ENCODE peak calls at places on chromosomes 1 and 21, in four cellular contexts. One of them, this sample, is unnamed.

GRCh38 chr1:208475449-208475848 is 231.3 kb upstream of the PLXNA2 start:
- DNase-seq in GM12878: no peak
- DNase-seq in K562: no peak
- DNase-seq in HepG2: no peak
- DNase-seq in this sample: no peak

GRCh38 chr1:22048351-22049192 is 3.9 kb upstream of the CDC42 start:
- DNase-seq in GM12878: peak; percentile 75
- DNase-seq in HepG2: peak; percentile 85
- DNase-seq in K562: peak; percentile 94
- DNase-seq in this sample: no peak

GRCh38 chr1:68232354-68233148 is at the start of gene WLS:
- DNase-seq in HepG2: no peak
- DNase-seq in K562: no peak
- DNase-seq in GM12878: no peak
- DNase-seq in this sample: peak; percentile 79

GRCh38 chr1:56331207-56331891 is 248.0 kb downstream of the PLPP3 start:
- DNase-seq in HepG2: peak; percentile 47
- DNase-seq in GM12878: no peak
- DNase-seq in K562: no peak
- DNase-seq in this sample: no peak

GRCh38 chr1:93746009-93746408 is 64.4 kb upstream of the BCAR3 start:
- DNase-seq in GM12878: no peak
- DNase-seq in HepG2: no peak
- DNase-seq in K562: no peak
- DNase-seq in this sample: no peak

GRCh38 chr1:69410457-69410850 is 157.3 kb upstream of the LRRC7 start:
- DNase-seq in K562: no peak
- DNase-seq in HepG2: no peak
- DNase-seq in GM12878: no peak
- DNase-seq in this sample: no peak

GRCh38 chr1:64823691-64824476 is 79.0 kb downstream of the RAVER2 start:
- DNase-seq in HepG2: peak; percentile 69
- DNase-seq in GM12878: peak; percentile 11
- DNase-seq in K562: peak; percentile 55
- DNase-seq in this sample: no peak

GRCh38 chr1:204791453-204792366 is 79.0 kb upstream of the NFASC start:
- DNase-seq in GM12878: no peak
- DNase-seq in K562: peak; percentile 85
- DNase-seq in HepG2: peak; percentile 24
- DNase-seq in this sample: peak; percentile 79

GRCh38 chr1:39833121-39833520 is 44.5 kb upstream of the BMP8B start:
- DNase-seq in GM12878: no peak
- DNase-seq in K562: no peak
- DNase-seq in HepG2: no peak
- DNase-seq in this sample: no peak

GRCh38 chr1:39835110-39835509 is 46.4 kb upstream of the BMP8B start:
- DNase-seq in HepG2: no peak
- DNase-seq in K562: no peak
- DNase-seq in GM12878: no peak
- DNase-seq in this sample: no peak

GRCh38 chr1:39833616-39834015 is 45.0 kb upstream of the BMP8B start:
- DNase-seq in GM12878: no peak
- DNase-seq in HepG2: no peak
- DNase-seq in K562: no peak
- DNase-seq in this sample: no peak

GRCh38 chr1:39836595-39837110 is 46.7 kb downstream of the TRIT1 start:
- DNase-seq in GM12878: no peak
- DNase-seq in K562: no peak
- DNase-seq in HepG2: no peak
- DNase-seq in this sample: no peak

GRCh38 chr1:39835935-39836594 is 47.2 kb downstream of the TRIT1 start:
- DNase-seq in K562: no peak
- DNase-seq in GM12878: no peak
- DNase-seq in HepG2: no peak
- DNase-seq in this sample: no peak
- TF ChIP-seq BRCA1 in K562: no peak
- TF ChIP-seq BRCA1 in GM12878: no peak
- TF ChIP-seq BRCA1 in HepG2: no peak
- TF ChIP-seq BRCA1 in this sample: no peak

DNA sequence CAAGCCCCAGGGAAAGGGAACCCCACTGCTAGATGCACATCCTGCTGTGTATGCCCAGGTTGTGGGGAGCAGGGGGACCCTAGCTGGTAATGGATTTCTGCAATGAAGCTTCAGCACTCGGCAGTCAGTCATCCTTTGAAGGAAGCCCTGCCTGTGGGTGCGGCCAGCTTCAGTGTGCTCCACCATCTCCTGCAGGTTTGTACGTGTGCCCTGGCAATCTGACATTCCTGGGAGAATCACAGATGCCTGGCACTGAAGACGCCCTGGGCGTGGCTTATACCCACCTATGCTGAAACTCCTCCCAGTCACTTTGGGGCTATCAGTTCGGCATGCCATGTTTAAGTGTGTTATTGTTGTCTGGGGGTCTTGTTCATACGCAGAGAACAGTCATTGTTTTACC is 6.8 kb downstream of the SPRR5 start:
- DNase-seq in K562: no peak
- DNase-seq in HepG2: no peak
- DNase-seq in GM12878: no peak
- DNase-seq in this sample: peak; percentile 27
- TF ChIP-seq CREB1 in K562: no peak
- TF ChIP-seq CREB1 in HepG2: no peak
- TF ChIP-seq CREB1 in GM12878: no peak
- TF ChIP-seq CREB1 in this sample: no peak

DNA sequence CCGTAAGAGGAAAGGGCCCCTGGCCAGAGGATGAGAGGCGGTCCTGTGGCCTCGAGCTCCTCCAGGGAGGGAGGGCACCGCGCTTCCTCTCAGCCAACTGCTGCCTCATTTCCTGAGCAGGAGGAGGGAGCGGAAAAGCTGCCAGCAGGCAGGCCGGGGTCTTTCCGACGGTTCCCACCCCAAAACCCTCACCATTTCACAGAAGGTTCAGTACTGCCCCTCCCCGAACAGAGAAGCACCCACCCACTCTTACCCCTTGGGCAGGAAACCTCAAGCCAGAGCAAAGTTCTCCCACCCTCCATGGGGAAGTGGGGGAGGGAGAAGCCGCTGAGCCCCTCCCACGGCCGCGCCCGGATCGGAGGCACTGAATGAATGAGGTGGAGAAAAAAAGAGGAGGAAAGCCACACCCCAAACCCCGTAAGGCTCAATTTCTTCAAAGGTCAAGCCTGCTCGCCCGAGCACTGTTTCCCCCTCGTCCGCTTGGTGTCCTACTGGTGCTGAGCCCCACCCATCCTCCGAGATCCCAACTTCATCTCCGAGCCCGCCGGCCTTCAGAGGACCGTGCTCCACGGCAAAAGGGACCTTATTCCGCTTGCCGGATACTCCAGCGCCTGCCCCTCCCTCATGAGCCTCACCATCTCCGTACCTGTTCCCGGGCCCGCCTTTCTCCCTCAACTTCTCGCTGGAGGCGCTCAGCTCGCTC is 9.4 kb downstream of the TPM3 start:
- DNase-seq in K562: peak; percentile 81
- DNase-seq in GM12878: peak; percentile 71
- DNase-seq in HepG2: peak; percentile 39
- DNase-seq in this sample: peak; percentile 27
- TF ChIP-seq BRCA1 in K562: no peak
- TF ChIP-seq BRCA1 in GM12878: no peak
- TF ChIP-seq BRCA1 in HepG2: no peak
- TF ChIP-seq BRCA1 in this sample: no peak

GRCh38 chr1:148353461-148354283 is 129.4 kb downstream of the PPIAL4G start:
- DNase-seq in GM12878: no peak
- DNase-seq in HepG2: peak; percentile 20
- DNase-seq in K562: peak; percentile 28
- DNase-seq in this sample: no peak
- TF ChIP-seq CREB1 in GM12878: no peak
- TF ChIP-seq CREB1 in HepG2: no peak
- TF ChIP-seq CREB1 in K562: no peak
- TF ChIP-seq CREB1 in this sample: no peak

DNA sequence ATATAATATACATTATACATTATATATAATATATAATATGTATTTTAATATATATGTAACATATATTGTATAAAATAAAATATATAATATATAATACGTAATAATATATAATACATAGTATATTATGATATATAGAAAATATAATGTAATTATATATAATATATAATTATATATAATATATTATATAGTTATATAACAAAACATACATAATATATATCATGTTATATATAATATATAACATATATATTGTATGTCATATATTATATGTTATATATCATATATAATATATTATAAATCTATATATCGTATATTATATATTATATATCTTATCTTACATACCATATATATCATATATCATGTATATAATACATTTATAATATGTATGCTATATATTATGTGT is 248.2 kb upstream of the TPTE start:
- DNase-seq in K562: no peak
- DNase-seq in GM12878: no peak
- DNase-seq in HepG2: no peak
- DNase-seq in this sample: no peak
- TF ChIP-seq BRCA1 in K562: no peak
- TF ChIP-seq BRCA1 in GM12878: no peak
- TF ChIP-seq BRCA1 in HepG2: no peak
- TF ChIP-seq BRCA1 in this sample: no peak

GRCh38 chr1:99266731-99267130 is 2.4 kb downstream of the PLPPR4 start:
- DNase-seq in K562: no peak
- DNase-seq in GM12878: no peak
- DNase-seq in HepG2: no peak
- DNase-seq in this sample: no peak
- TF ChIP-seq CREB1 in K562: no peak
- TF ChIP-seq CREB1 in GM12878: no peak
- TF ChIP-seq CREB1 in HepG2: no peak
- TF ChIP-seq CREB1 in this sample: no peak

DNA sequence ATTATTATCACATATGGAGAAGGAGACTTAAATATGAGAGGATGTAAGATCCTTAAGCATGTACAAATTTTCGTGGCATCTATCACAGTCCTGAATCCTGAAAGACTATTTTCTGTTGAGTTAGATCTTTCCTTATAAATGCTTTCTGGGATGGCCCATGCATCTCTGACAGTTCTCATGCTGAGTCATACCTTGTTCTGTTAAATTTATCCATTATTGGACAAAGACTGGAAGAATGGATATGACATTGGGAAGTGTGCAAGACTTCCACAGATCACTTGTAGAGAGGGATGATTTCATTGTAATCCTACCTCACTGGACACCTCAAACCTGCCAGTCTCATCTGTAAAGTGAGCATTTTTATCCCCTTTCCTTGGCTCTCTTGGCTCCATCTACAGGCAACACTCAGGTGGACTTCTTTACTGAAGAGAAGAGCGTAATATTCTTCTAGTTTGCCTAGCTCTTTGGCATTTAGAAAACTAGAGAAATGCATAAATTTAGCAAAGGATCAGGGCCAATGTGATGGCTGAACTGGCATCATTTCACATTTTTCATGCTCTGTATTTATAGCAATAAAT is 128.2 kb downstream of the NFIA start:
- DNase-seq in HepG2: peak; percentile 24
- DNase-seq in GM12878: no peak
- DNase-seq in K562: no peak
- DNase-seq in this sample: no peak
- TF ChIP-seq BRCA1 in HepG2: no peak
- TF ChIP-seq BRCA1 in GM12878: no peak
- TF ChIP-seq BRCA1 in K562: no peak
- TF ChIP-seq BRCA1 in this sample: no peak

This sample was measured in H1.